ENCODE peak calls at places on chromosomes 16 and 17, in ten cellular contexts. Z is breast epithelium, S is uterus, Y is transverse colon, C is lower leg skin, V is body of pancreas, B is heart left ventricle, A is testis, N is A549, X is stomach. Q is an unnamed sample.
A peak's percentile ranks its signal among the peaks of the same experiment; 100 is the strongest.

GRCh38 chr17:50076591-50077235 is 18.4 kb upstream of the PDK2 start:
- DNase-seq in V (no peak), X (no peak), A (no peak), Y (no peak), C (no peak), Z (no peak), N (no peak), B (no peak), S (no peak), Q (no peak)

GRCh38 chr17:72434991-72435618 is 314.3 kb downstream of the SOX9 start:
- DNase-seq in B (no peak), Z (no peak), S (no peak), N (no peak), C (no peak), Y (no peak), V (no peak), X (no peak), A (no peak), Q (no peak)

GRCh38 chr17:63962298-63962744 is 10.4 kb downstream of the SCN4A start:
- DNase-seq in A (no peak), Z (no peak), N (no peak), V (no peak), S (no peak), B (no peak), X (no peak), Y (no peak), C (no peak), Q (no peak)

GRCh38 chr16:85098565-85098964 is 13.7 kb downstream of the CIBAR2 start:
- DNase-seq in C (no peak), V (no peak), A (peak; percentile 39), Y (no peak), X (no peak), B (no peak), S (no peak), Z (no peak), N (no peak), Q (no peak)

GRCh38 chr17:80453980-80454556 is 22.3 kb downstream of the NPTX1 start:
- DNase-seq in Y (no peak), V (no peak), Z (no peak), A (no peak), B (no peak), X (no peak), S (no peak), C (no peak), N (no peak), Q (no peak)

GRCh38 chr16:83397601-83398000 is 410.2 kb upstream of the HSBP1 start:
- DNase-seq in N (no peak), B (no peak), A (peak; percentile 91), Y (no peak), C (no peak), X (no peak), V (no peak), Z (no peak), S (no peak), Q (no peak)

GRCh38 chr16:87806246-87806607 is 40.4 kb upstream of the KLHDC4 start:
- DNase-seq in Z (no peak), C (no peak), X (peak; percentile 28), A (no peak), Y (peak; percentile 16), S (no peak), B (no peak), V (no peak), N (no peak), Q (no peak)

GRCh38 chr16:84926462-84926861 is 84.9 kb downstream of the ZDHHC7 start:
- DNase-seq in Z (no peak), S (no peak), B (no peak), A (no peak), C (no peak), X (no peak), N (no peak), V (no peak), Y (no peak), Q (no peak)

GRCh38 chr17:81558941-81559806 is 7.0 kb upstream of the FAAP100 start:
- DNase-seq in S (no peak), Y (no peak), C (no peak), A (peak; percentile 29), V (no peak), B (peak; percentile 57), X (no peak), N (peak; percentile 85), Z (no peak), Q (no peak)

GRCh38 chr17:1087381-1088241 is 90.7 kb downstream of the TIMM22 start:
- DNase-seq in Z (peak; percentile 83), C (no peak), Y (peak; percentile 85), A (peak; percentile 39), X (peak; percentile 91), N (peak; percentile 84), S (peak; percentile 66), B (peak; percentile 87), V (peak; percentile 97), Q (peak; percentile 49)

GRCh38 chr16:27314161-27314723 is 468 bp downstream of the IL4R start:
- DNase-seq in B (peak; percentile 78), Y (peak; percentile 70), X (peak; percentile 57), N (peak; percentile 68), V (peak; percentile 74), A (peak; percentile 78), S (peak; percentile 62), Z (peak; percentile 66), C (peak; percentile 93), Q (no peak)

GRCh38 chr17:79970576-79971068 is 65.0 kb downstream of the TBC1D16 start:
- DNase-seq in X (peak; percentile 57), B (peak; percentile 62), N (peak; percentile 75), Y (peak; percentile 50), S (peak; percentile 7), V (peak; percentile 70), A (peak; percentile 90), Z (no peak), C (peak; percentile 81), Q (no peak)

GRCh38 chr17:34584805-34585416 is 5.5 kb downstream of the TMEM132E start:
- DNase-seq in B (no peak), X (no peak), V (no peak), A (peak; percentile 51), S (no peak), Z (no peak), C (no peak), Y (no peak), N (peak; percentile 28), Q (no peak)

GRCh38 chr17:38730526-38731379 is 612 bp downstream of the CISD3 start:
- DNase-seq in N (peak; percentile 65), Y (peak; percentile 95), Z (no peak), B (peak; percentile 90), X (peak; percentile 95), C (peak; percentile 94), V (peak; percentile 96), A (peak; percentile 90), S (peak; percentile 70), Q (peak; percentile 70)

GRCh38 chr16:56301391-56301850 is 110.1 kb downstream of the GNAO1 start:
- DNase-seq in X (no peak), Z (no peak), A (no peak), B (no peak), Y (no peak), C (no peak), V (no peak), N (no peak), S (no peak), Q (no peak)

GRCh38 chr16:67183284-67183626 is 508 bp downstream of the MATCAP1 start:
- DNase-seq in V (no peak), C (no peak), A (no peak), Z (no peak), N (no peak), B (no peak), S (no peak), Y (no peak), X (no peak), Q (no peak)
- TF ChIP-seq POLR2A in V (no peak), C (no peak), A (no peak), Z (no peak), N (no peak), B (no peak), S (no peak), Y (no peak), X (no peak), Q (no peak)

GRCh38 chr17:57892820-57893595 is 43.2 kb upstream of the MRPS23 start:
- DNase-seq in Y (peak; percentile 81), C (peak; percentile 97), B (peak; percentile 96), A (peak; percentile 89), N (peak; percentile 92), S (peak; percentile 90), V (peak; percentile 97), X (peak; percentile 81), Z (peak; percentile 96), Q (peak; percentile 99)
- H3K4me3 ChIP-seq in Y (peak overlapping the region; percentile 18), C (no peak overlapping the region), B (peak overlapping the region; percentile 11), A (no peak overlapping the region), N (peak overlapping the region; percentile 11), S (no peak overlapping the region), V (no peak overlapping the region), X (peak overlapping the region; percentile 24), Z (peak overlapping the region; percentile 14), Q (peak overlapping the region; percentile 34)

GRCh38 chr17:83078378-83079339 is 750 bp upstream of the METRNL start:
- DNase-seq in N (no peak), V (no peak), B (no peak), S (peak; percentile 44), X (no peak), C (no peak), A (no peak), Y (no peak), Z (peak; percentile 43), Q (no peak)

GRCh38 chr17:83080641-83081560 is 1.5 kb downstream of the METRNL start:
- DNase-seq in S (peak; percentile 53), Y (peak; percentile 52), C (no peak), V (no peak), N (no peak), X (peak; percentile 45), A (no peak), Z (no peak), B (peak; percentile 55), Q (no peak)

GRCh38 chr17:83077411-83077810 is 2.0 kb upstream of the METRNL start:
- DNase-seq in V (no peak), Y (no peak), X (peak; percentile 52), N (no peak), S (no peak), A (peak; percentile 54), Z (no peak), C (no peak), B (no peak), Q (no peak)

GRCh38 chr17:83079766-83080616 is 582 bp downstream of the METRNL start:
- DNase-seq in S (no peak), C (no peak), N (no peak), Z (no peak), V (no peak), B (no peak), X (no peak), Y (no peak), A (no peak), Q (no peak)

GRCh38 chr17:83079340-83079747 is at the start of gene METRNL:
- DNase-seq in S (peak; percentile 79), B (peak; percentile 80), N (peak; percentile 66), V (peak; percentile 78), C (peak; percentile 95), X (peak; percentile 83), Y (peak; percentile 87), Z (peak; percentile 55), A (peak; percentile 86), Q (peak; percentile 58)
- TF ChIP-seq POLR2A in S (peak; percentile 88), B (no peak), N (peak; percentile 86), V (no peak), C (no peak), X (no peak), Y (no peak), Z (no peak), A (no peak), Q (peak; percentile 70)

DNA sequence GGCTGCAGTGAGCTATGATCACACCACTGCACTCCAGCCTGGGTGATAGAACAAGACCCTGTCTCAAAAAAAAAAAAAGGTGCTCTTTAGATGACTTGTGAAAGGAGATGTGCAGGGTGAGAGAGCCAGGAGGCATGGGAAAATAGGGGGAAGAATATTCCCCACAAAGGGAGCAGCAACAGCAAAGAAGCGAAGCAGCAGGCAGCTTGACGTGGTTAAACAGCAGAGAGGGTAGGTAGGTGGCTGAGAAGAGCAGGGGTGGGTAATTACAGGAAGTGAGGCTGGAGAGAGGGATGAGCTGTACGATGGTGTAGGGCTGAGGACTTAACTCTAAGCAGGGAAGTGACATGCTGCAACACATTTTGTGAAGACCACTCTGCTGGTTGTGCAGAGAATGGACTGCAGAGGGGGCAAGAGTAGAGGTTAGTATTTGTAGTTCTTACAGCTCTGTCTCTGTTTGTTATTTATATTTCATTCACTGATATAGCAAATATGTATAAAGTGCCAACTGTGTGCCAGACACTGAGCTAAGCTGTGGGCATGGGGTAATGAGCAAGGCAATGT is 1.6 kb downstream of the HEATR3 start:
- DNase-seq in X (no peak), S (peak; percentile 19), V (peak; percentile 13), N (peak; percentile 45), Z (no peak), A (peak; percentile 50), C (no peak), Y (no peak), B (no peak), Q (no peak)
- H3K4me3 ChIP-seq in X (peak overlapping the region; percentile 86), S (no peak overlapping the region), V (no peak overlapping the region), N (peak overlapping the region; percentile 90), Z (peak overlapping the region; percentile 68), A (no peak overlapping the region), C (no peak overlapping the region), Y (peak overlapping the region; percentile 99), B (peak overlapping the region; percentile 81), Q (no peak overlapping the region)

Q was measured in gastrocnemius medialis.